ENCODE peak calls at places on chromosomes 16 and 17, in nine cellular contexts. O is naive thymus-derived CD4-positive, alpha-beta T cell; C is ovary; J is MM.1S; E is tibial nerve; K is CD8-positive, alpha-beta memory T cell; A is pancreas; B is AG04450; H is neural progenitor cell. D is an unnamed sample.
A peak's percentile ranks its signal among the peaks of the same experiment; 100 is the strongest.

GRCh38 chr17:32267690-32268205 is 2.1 kb downstream of the RHBDL3 start:
- DNase-seq in O (no peak), C (no peak), A (no peak), B (no peak), J (no peak), E (no peak), H (peak; percentile 37), K (no peak), D (no peak)

GRCh38 chr17:79544142-79544914 is 66.5 kb downstream of the RBFOX3 start:
- DNase-seq in O (no peak), J (no peak), A (no peak), B (no peak), H (no peak), K (no peak), C (no peak), E (no peak), D (no peak)

GRCh38 chr17:50908860-50909764 is 43.0 kb upstream of the TOB1 start:
- DNase-seq in A (peak; percentile 96), J (no peak), E (peak; percentile 53), K (peak; percentile 71), H (peak; percentile 55), C (no peak), O (peak; percentile 83), B (no peak), D (no peak)

GRCh38 chr16:53153130-53153529 is 98.3 kb downstream of the CHD9 start:
- DNase-seq in K (no peak), O (no peak), J (no peak), E (no peak), C (no peak), H (no peak), B (no peak), A (no peak), D (no peak)

GRCh38 chr16:88892065-88892464 is 25.6 kb upstream of the PABPN1L start:
- DNase-seq in C (no peak), A (no peak), K (no peak), O (no peak), E (no peak), J (no peak), H (no peak), B (no peak), D (no peak)

GRCh38 chr16:23027386-23027785 is 121.9 kb downstream of the USP31 start:
- DNase-seq in H (no peak), O (no peak), J (no peak), K (no peak), A (no peak), B (no peak), E (no peak), C (no peak), D (no peak)

GRCh38 chr16:66915041-66915440 is 3.6 kb downstream of the CDH16 start:
- DNase-seq in E (no peak), H (no peak), C (no peak), B (no peak), J (no peak), K (no peak), O (no peak), A (peak; percentile 44), D (no peak)

GRCh38 chr17:83081561-83082201 is 2.3 kb downstream of the METRNL start:
- DNase-seq in O (no peak), A (no peak), K (peak; percentile 77), E (peak; percentile 64), H (no peak), C (peak; percentile 37), J (no peak), B (no peak), D (no peak)

GRCh38 chr16:23742761-23743160 is 12.1 kb upstream of the CHP2 start:
- DNase-seq in E (no peak), B (no peak), J (no peak), A (no peak), O (no peak), C (no peak), K (no peak), H (peak; percentile 25), D (no peak)

GRCh38 chr16:48158296-48158695 is 2.5 kb upstream of the ABCC12 start:
- DNase-seq in B (peak; percentile 15), A (no peak), E (no peak), K (no peak), C (no peak), H (no peak), O (no peak), J (no peak), D (no peak)

GRCh38 chr17:44198721-44199552 is 747 bp downstream of the ATXN7L3 start:
- DNase-seq in H (peak; percentile 89), K (peak; percentile 45), A (peak; percentile 90), J (peak; percentile 46), B (no peak), C (peak; percentile 75), E (no peak), O (peak; percentile 58), D (peak; percentile 58)

GRCh38 chr17:8674344-8675305 is 44.1 kb upstream of the MYH10 start:
- DNase-seq in H (no peak), B (no peak), E (no peak), J (no peak), A (no peak), C (peak; percentile 28), K (no peak), O (no peak), D (no peak)

GRCh38 chr16:67158637-67159600 is 790 bp downstream of the TRADD start:
- DNase-seq in J (peak; percentile 94), H (peak; percentile 70), E (no peak), B (no peak), O (peak; percentile 72), C (peak; percentile 59), K (peak; percentile 78), A (peak; percentile 86), D (no peak)

GRCh38 chr17:43599835-43600234 is 53.7 kb upstream of the ETV4 start:
- DNase-seq in O (no peak), B (peak; percentile 54), J (no peak), A (no peak), H (no peak), E (peak; percentile 63), K (no peak), C (no peak), D (no peak)

GRCh38 chr16:67526149-67526732 is 2.4 kb upstream of the RIPOR1 start:
- DNase-seq in H (no peak), K (no peak), C (no peak), A (no peak), O (no peak), J (no peak), B (no peak), E (no peak), D (no peak)

GRCh38 chr16:57863434-57864160 is 61.3 kb upstream of the KIFC3 start:
- DNase-seq in B (peak; percentile 45), O (no peak), J (peak; percentile 35), E (peak; percentile 68), C (peak; percentile 53), H (peak; percentile 70), A (peak; percentile 60), K (no peak), D (peak; percentile 62)

GRCh38 chr17:45131616-45132301 is 556 bp downstream of the PLCD3 start:
- DNase-seq in H (peak; percentile 82), C (peak; percentile 81), K (peak; percentile 15), B (no peak), J (no peak), O (peak; percentile 31), A (peak; percentile 86), E (no peak), D (no peak)

GRCh38 chr16:72219282-72219681 is 47.3 kb upstream of the PMFBP1 start:
- DNase-seq in H (no peak), E (no peak), K (no peak), A (no peak), B (no peak), O (no peak), J (no peak), C (no peak), D (no peak)

GRCh38 chr16:46762583-46762982 is 14.4 kb upstream of the MYLK3 start:
- DNase-seq in H (no peak), O (no peak), B (no peak), K (no peak), C (no peak), J (no peak), E (no peak), A (no peak), D (no peak)

GRCh38 chr17:9959377-9959981 is 54.4 kb upstream of the RCVRN start:
- DNase-seq in B (no peak), J (no peak), K (no peak), O (no peak), A (no peak), C (peak; percentile 53), E (peak; percentile 48), H (peak; percentile 87), D (peak; percentile 77)

GRCh38 chr16:3696425-3697218 is 20.7 kb downstream of the TRAP1 start:
- DNase-seq in C (no peak), K (no peak), J (no peak), O (no peak), H (no peak), E (no peak), B (peak; percentile 71), A (peak; percentile 9), D (no peak)
- H3K27ac ChIP-seq in C (peak overlapping the region; percentile 34), K (no peak overlapping the region), J (no peak overlapping the region), O (no peak overlapping the region), H (no peak overlapping the region), E (no peak overlapping the region), B (peak overlapping the region; percentile 57), A (peak overlapping the region; percentile 77), D (no peak overlapping the region)

DNA sequence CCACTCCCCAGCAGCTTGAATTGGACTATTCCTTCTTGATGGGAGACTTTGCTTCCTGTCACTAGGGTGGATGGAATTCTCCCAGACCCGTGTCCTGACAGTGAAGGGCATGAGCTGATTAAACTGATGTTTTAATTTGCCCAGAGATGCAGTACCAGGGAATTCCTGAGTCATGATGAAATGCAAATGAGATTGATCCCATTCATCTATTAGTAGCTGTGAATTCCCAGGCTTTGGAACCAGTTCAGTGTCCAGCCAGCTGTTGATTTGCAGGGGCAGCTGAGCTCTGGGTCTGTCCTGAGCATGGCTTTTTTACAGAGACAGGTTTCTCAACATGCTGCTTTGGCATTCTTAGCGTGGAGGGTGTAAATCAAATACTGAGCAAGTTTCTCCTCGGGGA is 157.9 kb downstream of the PITPNC1 start:
- DNase-seq in O (no peak), B (no peak), C (no peak), H (peak; percentile 22), A (no peak), J (no peak), K (no peak), E (no peak), D (no peak)
- H3K27ac ChIP-seq in O (no peak overlapping the region), B (no peak overlapping the region), C (no peak overlapping the region), H (no peak overlapping the region), A (no peak overlapping the region), J (no peak overlapping the region), K (no peak overlapping the region), E (no peak overlapping the region), D (no peak overlapping the region)

GRCh38 chr17:80877095-80877828 is 114.4 kb upstream of the CHMP6 start:
- DNase-seq in A (no peak), O (peak; percentile 35), J (no peak), E (no peak), K (peak; percentile 34), C (no peak), B (no peak), H (no peak), D (no peak)
- H3K27ac ChIP-seq in A (no peak overlapping the region), O (peak overlapping the region; percentile 5), J (no peak overlapping the region), E (no peak overlapping the region), K (peak overlapping the region; percentile 1), C (no peak overlapping the region), B (no peak overlapping the region), H (no peak overlapping the region), D (no peak overlapping the region)

GRCh38 chr17:56206351-56206750 is 53.1 kb downstream of the ANKFN1 start:
- DNase-seq in J (peak; percentile 61), B (no peak), E (no peak), H (no peak), K (no peak), C (no peak), A (no peak), O (no peak), D (no peak)

GRCh38 chr17:56203430-56203829 is 50.2 kb downstream of the ANKFN1 start:
- DNase-seq in K (no peak), E (no peak), C (no peak), H (no peak), B (no peak), O (no peak), J (peak; percentile 34), A (no peak), D (no peak)
- H3K27ac ChIP-seq in K (no peak overlapping the region), E (no peak overlapping the region), C (no peak overlapping the region), H (no peak overlapping the region), B (no peak overlapping the region), O (no peak overlapping the region), J (no peak overlapping the region), A (no peak overlapping the region), D (no peak overlapping the region)